ENCODE peak calls at places on chromosomes 2 and 18, in six cellular contexts. V is right lobe of liver, Q is osteocyte, S is stomach, N is B cell, T is transverse colon. O is an unnamed sample.

GRCh38 chr18:46447792-46448191 is 209.2 kb downstream of the LOXHD1 start:
- DNase-seq in N (no peak), V (no peak), T (no peak), S (no peak), Q (no peak), O (no peak)

GRCh38 chr2:67846341-67847070 is 216.3 kb downstream of the C1D start:
- DNase-seq in S (peak), V (peak), T (peak), N (peak), Q (peak), O (peak)

GRCh38 chr2:234289789-234290188 is 207.1 kb downstream of the ARL4C start:
- DNase-seq in Q (no peak), S (no peak), V (no peak), N (no peak), T (no peak), O (no peak)

GRCh38 chr2:73851274-73851673 is 22.5 kb downstream of the STAMBP start:
- DNase-seq in N (no peak), S (peak), V (no peak), T (peak), Q (no peak), O (no peak)

GRCh38 chr2:99602475-99602874 is 112.7 kb upstream of the REV1 start:
- DNase-seq in S (no peak), N (no peak), V (no peak), T (no peak), Q (no peak), O (no peak)

GRCh38 chr2:146661494-146662096 is 1183.2 kb upstream of the ACVR2A start:
- DNase-seq in V (no peak), N (no peak), Q (no peak), S (no peak), T (no peak), O (no peak)

GRCh38 chr2:15642334-15643208 is 50.9 kb downstream of the DDX1 start:
- DNase-seq in N (no peak), S (no peak), V (no peak), Q (no peak), T (no peak), O (no peak)

GRCh38 chr2:84879595-84880394 is 1.1 kb downstream of the TRABD2A start:
- DNase-seq in Q (no peak), T (peak), N (peak), V (no peak), S (no peak), O (no peak)

GRCh38 chr2:182134201-182134600 is 148.5 kb downstream of the PPP1R1C start:
- DNase-seq in N (no peak), V (no peak), S (no peak), T (no peak), Q (no peak), O (no peak)

GRCh38 chr2:150028337-150028736 is 440.8 kb upstream of the MMADHC start:
- DNase-seq in Q (no peak), V (no peak), S (no peak), N (no peak), T (no peak), O (no peak)

GRCh38 chr2:221380049-221380448 is 192.1 kb downstream of the EPHA4 start:
- DNase-seq in T (no peak), N (no peak), V (no peak), Q (no peak), S (no peak), O (no peak)

GRCh38 chr2:20224716-20225293 is at the start of gene SDC1:
- DNase-seq in V (peak), N (peak), S (peak), T (peak), Q (no peak), O (no peak)

GRCh38 chr2:74290466-74291216 is 52.6 kb downstream of the SLC4A5 start:
- DNase-seq in V (no peak), N (peak), S (peak), T (peak), Q (no peak), O (peak)

GRCh38 chr2:212538156-212539144 is at the start of gene ERBB4:
- DNase-seq in N (no peak), T (no peak), V (peak), Q (no peak), S (peak), O (no peak)

GRCh38 chr2:85393836-85394235 is 16.3 kb downstream of the CAPG start:
- DNase-seq in Q (no peak), N (no peak), V (no peak), S (no peak), T (no peak), O (no peak)

GRCh38 chr18:26190506-26190905 is 35.7 kb upstream of the TAF4B start:
- DNase-seq in Q (no peak), T (peak), N (peak), S (no peak), V (no peak), O (no peak)

GRCh38 chr2:11753886-11754704 is 7.7 kb downstream of the LPIN1 start:
- DNase-seq in Q (no peak), V (no peak), N (peak), S (peak), T (peak), O (no peak)

GRCh38 chr2:160156084-160156483 is 44.0 kb downstream of the ITGB6 start:
- DNase-seq in S (no peak), V (no peak), T (no peak), N (no peak), Q (no peak), O (no peak)

GRCh38 chr2:9668686-9669338 is 38.0 kb upstream of the YWHAQ start:
- DNase-seq in T (no peak), S (peak), Q (no peak), V (no peak), N (no peak), O (no peak)

GRCh38 chr18:76350134-76351025 is 144.7 kb downstream of the ZNF516 start:
- DNase-seq in V (no peak), S (no peak), Q (peak), N (no peak), T (no peak), O (no peak)

GRCh38 chr2:223034241-223034933 is 17.6 kb upstream of the KCNE4 start:
- DNase-seq in Q (no peak), S (no peak), V (no peak), T (no peak), N (no peak), O (no peak)

GRCh38 chr18:1092228-1092627 is 187.6 kb downstream of the ADCYAP1 start:
- DNase-seq in Q (no peak), T (no peak), N (no peak), V (no peak), S (no peak), O (no peak)

GRCh38 chr18:11799066-11799465 is 52.1 kb upstream of the CHMP1B start:
- DNase-seq in V (no peak), N (no peak), T (no peak), S (no peak), Q (no peak), O (no peak)

GRCh38 chr2:55408098-55408882 is 11.4 kb downstream of the CCDC88A start:
- DNase-seq in V (no peak), S (no peak), T (no peak), Q (no peak), N (no peak), O (no peak)

GRCh38 chr18:3966985-3967856 is 487.9 kb downstream of the DLGAP1 start:
- DNase-seq in Q (no peak), S (no peak), T (no peak), N (no peak), V (no peak), O (no peak)

GRCh38 chr2:168138911-168139310 is 108.5 kb downstream of the STK39 start:
- DNase-seq in N (no peak), S (no peak), V (no peak), Q (no peak), T (no peak), O (no peak)

GRCh38 chr2:150267651-150268415 is 219.6 kb downstream of the RND3 start:
- DNase-seq in V (no peak), S (no peak), N (no peak), T (no peak), Q (no peak), O (no peak)

GRCh38 chr2:68739261-68740183 is 4.9 kb downstream of the ARHGAP25 start:
- DNase-seq in Q (peak), V (no peak), T (no peak), S (no peak), N (no peak), O (no peak)

GRCh38 chr2:227870710-227871374 is 589 bp upstream of the DAW1 start:
- DNase-seq in V (no peak), N (no peak), Q (no peak), T (no peak), S (no peak), O (no peak)

GRCh38 chr2:27291865-27292264 is 9.6 kb downstream of the TRIM54 start:
- DNase-seq in T (no peak), N (no peak), S (no peak), V (no peak), Q (no peak), O (no peak)

GRCh38 chr2:23425338-23425871 is 40.4 kb downstream of the KLHL29 start:
- DNase-seq in N (no peak), S (no peak), T (no peak), Q (peak), V (no peak), O (peak)

GRCh38 chr2:86412007-86412406 is 29.2 kb upstream of the KDM3A start:
- DNase-seq in Q (no peak), N (no peak), S (no peak), V (no peak), T (no peak), O (no peak)

GRCh38 chr2:40823465-40823864 is 371.6 kb upstream of the SLC8A1 start:
- DNase-seq in N (no peak), S (no peak), Q (no peak), V (no peak), T (no peak), O (no peak)

GRCh38 chr2:1563943-1564342 is 150.7 kb downstream of the TPO start:
- DNase-seq in N (no peak), T (no peak), Q (no peak), V (no peak), S (no peak), O (no peak)

GRCh38 chr2:190533968-190534309 is 583 bp downstream of the NEMP2 start:
- DNase-seq in V (peak), Q (no peak), S (no peak), T (no peak), N (no peak), O (no peak)

DNA sequence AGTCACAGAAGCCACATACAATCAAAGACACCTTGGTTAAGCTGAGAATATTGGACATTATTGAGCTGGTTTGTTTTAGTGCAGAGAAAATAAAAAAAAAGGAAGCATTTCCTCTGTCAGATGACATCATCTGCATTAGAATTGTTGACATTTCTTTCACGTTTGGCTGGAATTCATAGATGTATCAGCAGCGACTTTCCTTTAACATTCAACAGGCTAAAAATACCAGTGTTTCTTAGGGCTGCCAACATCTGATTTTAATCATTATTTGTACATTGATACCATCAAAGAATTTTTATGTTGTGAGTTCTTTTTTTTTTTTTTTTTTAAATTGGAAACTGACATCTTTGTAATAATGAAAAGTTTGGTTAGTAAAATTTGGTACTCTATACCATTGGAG is 33.5 kb downstream of the GTF2A1L start:
- DNase-seq in N (no peak), V (no peak), Q (no peak), T (no peak), S (no peak), O (no peak)
- TF ChIP-seq CTCF in N (no peak), V (no peak), Q (no peak), T (no peak), S (no peak), O (no peak)

GRCh38 chr2:64227603-64228125 is 83.4 kb upstream of the PELI1 start:
- DNase-seq in Q (no peak), N (no peak), T (no peak), S (no peak), V (no peak), O (no peak)

GRCh38 chr2:64228923-64229322 is 84.7 kb upstream of the PELI1 start:
- DNase-seq in N (no peak), T (no peak), S (no peak), V (no peak), Q (no peak), O (no peak)

GRCh38 chr2:64230540-64230939 is 86.3 kb upstream of the PELI1 start:
- DNase-seq in N (no peak), V (no peak), Q (no peak), S (no peak), T (no peak), O (no peak)

GRCh38 chr2:64226611-64227010 is 82.4 kb upstream of the PELI1 start:
- DNase-seq in N (no peak), V (no peak), T (no peak), S (no peak), Q (no peak), O (no peak)

DNA sequence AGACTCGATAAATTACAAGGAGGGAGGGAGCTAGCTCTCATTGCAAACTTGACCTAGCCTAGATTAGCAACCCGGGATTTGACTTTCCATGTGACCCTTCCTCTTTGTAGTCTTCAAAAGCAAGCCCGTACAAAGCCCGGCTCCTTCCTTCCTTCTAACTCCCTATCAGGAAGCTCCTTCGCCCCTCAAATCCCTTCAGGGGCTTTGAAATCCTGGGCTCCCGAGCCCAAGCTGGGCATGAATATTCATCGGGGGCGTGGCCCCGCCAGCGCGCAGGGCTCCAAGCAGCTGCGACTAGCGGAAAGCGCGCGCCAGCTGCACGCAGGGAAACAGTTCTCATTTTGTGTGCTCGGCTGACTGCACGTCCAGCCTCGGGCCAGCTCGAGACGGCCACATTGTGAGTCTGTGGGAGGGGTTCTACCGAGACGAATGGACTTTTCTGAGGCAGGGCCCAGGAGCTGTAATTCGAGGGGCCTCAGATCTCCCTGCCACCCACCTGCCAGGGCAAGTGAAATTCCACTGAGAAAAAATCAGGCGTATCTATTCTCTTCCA is 84.0 kb upstream of the PELI1 start:
- DNase-seq in N (peak), T (peak), S (peak), V (peak), Q (peak), O (peak)
- TF ChIP-seq CTCF in N (no peak), T (no peak), S (no peak), V (no peak), Q (no peak), O (peak)

GRCh38 chr2:176175729-176176074 is 12.8 kb upstream of the HOXD1 start:
- DNase-seq in S (no peak), N (no peak), T (no peak), V (no peak), Q (no peak), O (no peak)
- TF ChIP-seq CTCF in S (no peak), N (no peak), T (no peak), V (no peak), Q (no peak), O (no peak)

GRCh38 chr2:111957872-111958354 is 59.5 kb downstream of the MERTK start:
- DNase-seq in S (no peak), T (no peak), N (no peak), Q (no peak), V (no peak), O (no peak)

GRCh38 chr2:111948832-111949231 is 50.4 kb downstream of the MERTK start:
- DNase-seq in Q (no peak), S (no peak), T (no peak), V (no peak), N (no peak), O (no peak)

GRCh38 chr2:111954602-111955332 is 56.4 kb downstream of the MERTK start:
- DNase-seq in V (no peak), Q (no peak), S (no peak), N (no peak), T (no peak), O (no peak)

GRCh38 chr2:111950241-111950640 is 51.8 kb downstream of the MERTK start:
- DNase-seq in V (no peak), S (no peak), Q (no peak), N (no peak), T (no peak), O (no peak)

GRCh38 chr2:111952871-111953497 is 54.6 kb downstream of the MERTK start:
- DNase-seq in T (no peak), S (no peak), N (no peak), V (no peak), Q (no peak), O (no peak)
- TF ChIP-seq CTCF in T (no peak), S (no peak), N (no peak), V (no peak), Q (no peak), O (no peak)

GRCh38 chr2:3411103-3411502 is 31.6 kb downstream of the TRAPPC12 start:
- DNase-seq in V (no peak), S (no peak), N (no peak), T (no peak), Q (no peak), O (no peak)
- TF ChIP-seq CTCF in V (no peak), S (no peak), N (no peak), T (no peak), Q (no peak), O (no peak)

GRCh38 chr2:39069890-39070289 is 51.0 kb downstream of the SOS1 start:
- DNase-seq in V (no peak), T (no peak), Q (no peak), S (no peak), N (no peak), O (no peak)

GRCh38 chr2:39065616-39066015 is 55.2 kb downstream of the SOS1 start:
- DNase-seq in V (no peak), S (no peak), T (no peak), Q (no peak), N (no peak), O (no peak)

GRCh38 chr2:39068290-39068689 is 52.6 kb downstream of the SOS1 start:
- DNase-seq in V (no peak), T (no peak), S (no peak), Q (no peak), N (no peak), O (no peak)

GRCh38 chr2:39068757-39069515 is 51.9 kb downstream of the SOS1 start:
- DNase-seq in T (no peak), N (no peak), S (no peak), Q (no peak), V (no peak), O (no peak)
- TF ChIP-seq CTCF in T (no peak), N (no peak), S (no peak), Q (peak), V (no peak), O (peak)

GRCh38 chr2:3535794-3536681 is 16.7 kb upstream of the ADI1 start:
- DNase-seq in N (no peak), T (peak), V (peak), Q (no peak), S (peak), O (no peak)
- TF ChIP-seq CTCF in N (no peak), T (no peak), V (no peak), Q (peak), S (no peak), O (no peak)

DNA sequence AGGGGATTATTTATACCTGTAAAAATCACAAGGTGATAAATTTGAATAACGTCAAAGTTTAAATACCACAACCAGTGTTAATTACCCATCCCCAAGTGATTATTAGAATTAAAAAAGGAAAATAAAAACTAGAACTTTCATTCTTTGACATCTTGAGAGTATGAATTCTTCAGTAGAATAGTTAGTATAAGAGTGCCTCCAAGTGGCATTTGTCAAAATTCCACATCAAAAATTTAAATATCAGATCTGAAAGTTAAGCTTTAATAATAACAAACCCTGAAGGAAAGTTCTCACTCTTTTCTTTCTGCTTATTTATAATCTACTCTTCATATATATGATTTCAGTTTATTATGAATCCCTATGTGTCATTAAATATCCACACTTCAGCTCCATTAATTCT is 273.7 kb upstream of the KYNU start:
- DNase-seq in Q (no peak), S (no peak), V (no peak), T (no peak), N (no peak), O (no peak)
- TF ChIP-seq CTCF in Q (peak), S (no peak), V (peak), T (no peak), N (no peak), O (peak)